ENCODE peak calls at places on chromosomes 1 and 21, in four cellular contexts. L is skeletal muscle cell; H is activated CD4-positive, CD25-positive, alpha-beta regulatory T cell; W is lung. J is an unnamed sample.

GRCh38 chr1:225548140-225548857 is 104.6 kb downstream of the ENAH start:
- DNase-seq in L (no peak), H (no peak), W (no peak), J (no peak)

GRCh38 chr1:63914241-63914640 is 140.4 kb downstream of the ROR1 start:
- DNase-seq in L (no peak), H (no peak), W (no peak), J (no peak)

GRCh38 chr1:115210302-115210711 is 121.0 kb upstream of the TSPAN2 start:
- DNase-seq in L (no peak), H (no peak), W (no peak), J (no peak)

GRCh38 chr1:204549313-204549712 is 33.1 kb downstream of the MDM4 start:
- DNase-seq in L (no peak), H (no peak), W (no peak), J (no peak)

GRCh38 chr1:55230654-55231053 is 15.5 kb upstream of the USP24 start:
- DNase-seq in L (no peak), H (no peak), W (no peak), J (no peak)

GRCh38 chr1:164320780-164321683 is 238.0 kb upstream of the PBX1 start:
- DNase-seq in L (no peak), H (no peak), W (no peak), J (no peak)

GRCh38 chr21:37742532-37742931 is 173.7 kb downstream of the KCNJ6 start:
- DNase-seq in L (no peak), H (no peak), W (no peak), J (no peak)

GRCh38 chr1:92488832-92489231 is 2.1 kb upstream of the GFI1 start:
- DNase-seq in L (no peak), H (no peak), W (no peak), J (no peak)

GRCh38 chr1:41495171-41495948 is 10.9 kb upstream of the EDN2 start:
- DNase-seq in L (no peak), H (no peak), W (no peak), J (no peak)

GRCh38 chr1:28518000-28518744 is 12.3 kb downstream of the RCC1 start:
- DNase-seq in L (peak; percentile 57), H (peak; percentile 80), W (peak; percentile 94), J (peak; percentile 60)

GRCh38 chr1:228882785-228883450 is 147.6 kb downstream of the RHOU start:
- DNase-seq in L (no peak), H (no peak), W (no peak), J (no peak)

GRCh38 chr1:159071970-159072582 is 4.5 kb downstream of the AIM2 start:
- DNase-seq in L (peak; percentile 36), H (no peak), W (no peak), J (peak; percentile 48)

GRCh38 chr1:57966751-57967406 is 543.0 kb upstream of the DAB1 start:
- DNase-seq in L (no peak), H (no peak), W (no peak), J (no peak)

GRCh38 chr1:18411321-18411720 is 69.4 kb upstream of the KLHDC7A start:
- DNase-seq in L (no peak), H (no peak), W (no peak), J (no peak)

GRCh38 chr1:19210772-19211549 is 895 bp upstream of the UBR4 start:
- DNase-seq in L (no peak), H (no peak), W (no peak), J (no peak)

GRCh38 chr1:20158358-20159070 is 19.4 kb downstream of the PLA2G2F start:
- DNase-seq in L (no peak), H (no peak), W (no peak), J (no peak)

GRCh38 chr1:74502432-74502831 is 10.0 kb downstream of the LRRC53 start:
- DNase-seq in L (peak; percentile 15), H (no peak), W (no peak), J (peak; percentile 4)

GRCh38 chr21:42837421-42838211 is 41.7 kb downstream of the WDR4 start:
- DNase-seq in L (no peak), H (no peak), W (no peak), J (no peak)

GRCh38 chr1:17924578-17924977 is 169.4 kb downstream of the ACTL8 start:
- DNase-seq in L (no peak), H (no peak), W (no peak), J (no peak)

GRCh38 chr1:29120955-29121485 is 2.7 kb downstream of the TMEM200B start:
- DNase-seq in L (no peak), H (peak; percentile 47), W (no peak), J (no peak)

GRCh38 chr1:50873458-50874187 is 86.4 kb downstream of the FAF1 start:
- DNase-seq in L (no peak), H (peak; percentile 30), W (peak; percentile 56), J (peak; percentile 18)

GRCh38 chr1:87149166-87150065 is 179.3 kb upstream of the LMO4 start:
- DNase-seq in L (peak; percentile 55), H (no peak), W (no peak), J (peak; percentile 38)

GRCh38 chr1:85705940-85706339 is 2.3 kb downstream of the ZNHIT6 start:
- DNase-seq in L (no peak), H (no peak), W (no peak), J (no peak)

GRCh38 chr1:16153999-16154673 is 1.7 kb downstream of the EPHA2 start:
- DNase-seq in L (no peak), H (no peak), W (no peak), J (no peak)

GRCh38 chr1:223783676-223784075 is 62.1 kb downstream of the TP53BP2 start:
- DNase-seq in L (no peak), H (no peak), W (no peak), J (no peak)

GRCh38 chr1:109625176-109625575 is 5.5 kb downstream of the AMPD2 start:
- DNase-seq in L (no peak), H (no peak), W (peak; percentile 25), J (no peak)

GRCh38 chr1:114250683-114251572 is 97.3 kb upstream of the SYT6 start:
- DNase-seq in L (no peak), H (no peak), W (no peak), J (no peak)

GRCh38 chr1:91683598-91683951 is 182.9 kb downstream of the CDC7 start:
- DNase-seq in L (no peak), H (no peak), W (no peak), J (no peak)

GRCh38 chr1:51101976-51102375 is at the start of gene C1orf185:
- DNase-seq in L (no peak), H (no peak), W (no peak), J (no peak)

GRCh38 chr1:54252371-54252770 is 52.4 kb downstream of the MRPL37 start:
- DNase-seq in L (no peak), H (no peak), W (no peak), J (no peak)

GRCh38 chr1:174217787-174218574 is 58.7 kb downstream of the RABGAP1L start:
- DNase-seq in L (peak; percentile 13), H (no peak), W (no peak), J (no peak)

GRCh38 chr1:215568287-215568692 is 1.2 kb downstream of the KCTD3 start:
- DNase-seq in L (peak; percentile 37), H (no peak), W (no peak), J (peak; percentile 29)

GRCh38 chr1:184520343-184520742 is 133.5 kb downstream of the C1orf21 start:
- DNase-seq in L (no peak), H (no peak), W (no peak), J (no peak)

GRCh38 chr1:19452221-19452663 is 33.1 kb downstream of the CAPZB start:
- DNase-seq in L (no peak), H (no peak), W (peak; percentile 65), J (no peak)

GRCh38 chr1:165057956-165058355 is 298.6 kb downstream of the LMX1A start:
- DNase-seq in L (no peak), H (no peak), W (no peak), J (no peak)

GRCh38 chr1:41238311-41239094 is 3.6 kb downstream of the SCMH1 start:
- DNase-seq in L (no peak), H (no peak), W (no peak), J (no peak)

GRCh38 chr1:32101233-32101681 is 6.6 kb upstream of the KPNA6 start:
- DNase-seq in L (no peak), H (no peak), W (no peak), J (no peak)

GRCh38 chr1:222622765-222623164 is 4.9 kb downstream of the MIA3 start:
- DNase-seq in L (no peak), H (no peak), W (no peak), J (no peak)